ENCODE peak calls at places on chromosomes 2 and 18, in ten cellular contexts. One of them, this sample, is unnamed.

GRCh38 chr2:74577448-74577847 is 22.9 kb downstream of the DOK1 start:
- DNase-seq in stomach: no peak
- DNase-seq in foreskin keratinocyte: no peak
- DNase-seq in MV-4-11: peak
- DNase-seq in heart right ventricle: no peak
- DNase-seq in SK-N-SH: no peak
- DNase-seq in left cardiac atrium: peak
- DNase-seq in GM23248: peak
- DNase-seq in activated CD4-positive, CD25-positive, alpha-beta regulatory T cell treated with anti-CD3 and anti-CD28 coated beads, Interleukin-2, amount 50 U/mL, for 16 hours: no peak
- DNase-seq in fibroblast of lung: no peak
- DNase-seq in this sample: no peak

GRCh38 chr2:214103199-214104001 is 307.5 kb upstream of the VWC2L start:
- DNase-seq in GM23248: no peak
- DNase-seq in stomach: no peak
- DNase-seq in foreskin keratinocyte: peak
- DNase-seq in SK-N-SH: no peak
- DNase-seq in activated CD4-positive, CD25-positive, alpha-beta regulatory T cell treated with anti-CD3 and anti-CD28 coated beads, Interleukin-2, amount 50 U/mL, for 16 hours: no peak
- DNase-seq in heart right ventricle: no peak
- DNase-seq in MV-4-11: no peak
- DNase-seq in fibroblast of lung: peak
- DNase-seq in left cardiac atrium: no peak
- DNase-seq in this sample: no peak

GRCh38 chr2:190950566-190950991 is 63.4 kb downstream of the STAT1 start:
- DNase-seq in SK-N-SH: no peak
- DNase-seq in GM23248: no peak
- DNase-seq in foreskin keratinocyte: no peak
- DNase-seq in fibroblast of lung: no peak
- DNase-seq in activated CD4-positive, CD25-positive, alpha-beta regulatory T cell treated with anti-CD3 and anti-CD28 coated beads, Interleukin-2, amount 50 U/mL, for 16 hours: no peak
- DNase-seq in stomach: no peak
- DNase-seq in left cardiac atrium: no peak
- DNase-seq in MV-4-11: no peak
- DNase-seq in heart right ventricle: no peak
- DNase-seq in this sample: no peak

GRCh38 chr18:21191596-21192307 is 50.3 kb upstream of the GREB1L start:
- DNase-seq in activated CD4-positive, CD25-positive, alpha-beta regulatory T cell treated with anti-CD3 and anti-CD28 coated beads, Interleukin-2, amount 50 U/mL, for 16 hours: no peak
- DNase-seq in stomach: peak
- DNase-seq in fibroblast of lung: peak
- DNase-seq in heart right ventricle: peak
- DNase-seq in foreskin keratinocyte: peak
- DNase-seq in MV-4-11: peak
- DNase-seq in left cardiac atrium: peak
- DNase-seq in GM23248: peak
- DNase-seq in SK-N-SH: peak
- DNase-seq in this sample: no peak

GRCh38 chr18:48136544-48137353 is 206.3 kb upstream of the SMAD2 start:
- DNase-seq in activated CD4-positive, CD25-positive, alpha-beta regulatory T cell treated with anti-CD3 and anti-CD28 coated beads, Interleukin-2, amount 50 U/mL, for 16 hours: no peak
- DNase-seq in SK-N-SH: peak
- DNase-seq in GM23248: peak
- DNase-seq in left cardiac atrium: no peak
- DNase-seq in heart right ventricle: no peak
- DNase-seq in MV-4-11: no peak
- DNase-seq in fibroblast of lung: no peak
- DNase-seq in stomach: peak
- DNase-seq in foreskin keratinocyte: no peak
- DNase-seq in this sample: no peak

GRCh38 chr2:70712916-70713315 is 55.1 kb downstream of the ADD2 start:
- DNase-seq in SK-N-SH: no peak
- DNase-seq in stomach: no peak
- DNase-seq in left cardiac atrium: no peak
- DNase-seq in heart right ventricle: no peak
- DNase-seq in GM23248: no peak
- DNase-seq in MV-4-11: no peak
- DNase-seq in fibroblast of lung: no peak
- DNase-seq in activated CD4-positive, CD25-positive, alpha-beta regulatory T cell treated with anti-CD3 and anti-CD28 coated beads, Interleukin-2, amount 50 U/mL, for 16 hours: no peak
- DNase-seq in foreskin keratinocyte: no peak
- DNase-seq in this sample: no peak

GRCh38 chr2:127053731-127054603 is 53.0 kb downstream of the BIN1 start:
- DNase-seq in left cardiac atrium: peak
- DNase-seq in activated CD4-positive, CD25-positive, alpha-beta regulatory T cell treated with anti-CD3 and anti-CD28 coated beads, Interleukin-2, amount 50 U/mL, for 16 hours: no peak
- DNase-seq in stomach: peak
- DNase-seq in GM23248: no peak
- DNase-seq in MV-4-11: no peak
- DNase-seq in foreskin keratinocyte: no peak
- DNase-seq in heart right ventricle: peak
- DNase-seq in fibroblast of lung: no peak
- DNase-seq in SK-N-SH: peak
- DNase-seq in this sample: peak

GRCh38 chr2:167972746-167973145 is 274.6 kb downstream of the STK39 start:
- DNase-seq in stomach: no peak
- DNase-seq in MV-4-11: no peak
- DNase-seq in foreskin keratinocyte: no peak
- DNase-seq in SK-N-SH: no peak
- DNase-seq in heart right ventricle: no peak
- DNase-seq in GM23248: no peak
- DNase-seq in activated CD4-positive, CD25-positive, alpha-beta regulatory T cell treated with anti-CD3 and anti-CD28 coated beads, Interleukin-2, amount 50 U/mL, for 16 hours: no peak
- DNase-seq in fibroblast of lung: no peak
- DNase-seq in left cardiac atrium: no peak
- DNase-seq in this sample: no peak

GRCh38 chr2:219109468-219109867 is 48.7 kb upstream of the IHH start:
- DNase-seq in left cardiac atrium: no peak
- DNase-seq in MV-4-11: peak
- DNase-seq in GM23248: no peak
- DNase-seq in SK-N-SH: no peak
- DNase-seq in foreskin keratinocyte: no peak
- DNase-seq in heart right ventricle: no peak
- DNase-seq in activated CD4-positive, CD25-positive, alpha-beta regulatory T cell treated with anti-CD3 and anti-CD28 coated beads, Interleukin-2, amount 50 U/mL, for 16 hours: no peak
- DNase-seq in fibroblast of lung: no peak
- DNase-seq in stomach: peak
- DNase-seq in this sample: no peak

GRCh38 chr2:9275399-9275798 is 68.8 kb downstream of the ASAP2 start:
- DNase-seq in GM23248: no peak
- DNase-seq in heart right ventricle: no peak
- DNase-seq in SK-N-SH: no peak
- DNase-seq in stomach: no peak
- DNase-seq in activated CD4-positive, CD25-positive, alpha-beta regulatory T cell treated with anti-CD3 and anti-CD28 coated beads, Interleukin-2, amount 50 U/mL, for 16 hours: no peak
- DNase-seq in left cardiac atrium: no peak
- DNase-seq in fibroblast of lung: no peak
- DNase-seq in foreskin keratinocyte: no peak
- DNase-seq in MV-4-11: no peak
- DNase-seq in this sample: no peak

GRCh38 chr2:65681503-65681902 is 249.1 kb upstream of the SPRED2 start:
- DNase-seq in fibroblast of lung: no peak
- DNase-seq in stomach: no peak
- DNase-seq in left cardiac atrium: no peak
- DNase-seq in activated CD4-positive, CD25-positive, alpha-beta regulatory T cell treated with anti-CD3 and anti-CD28 coated beads, Interleukin-2, amount 50 U/mL, for 16 hours: no peak
- DNase-seq in GM23248: no peak
- DNase-seq in MV-4-11: no peak
- DNase-seq in heart right ventricle: no peak
- DNase-seq in SK-N-SH: no peak
- DNase-seq in foreskin keratinocyte: no peak
- DNase-seq in this sample: no peak

GRCh38 chr2:138276367-138276766 is 225.2 kb upstream of the SPOPL start:
- DNase-seq in heart right ventricle: no peak
- DNase-seq in activated CD4-positive, CD25-positive, alpha-beta regulatory T cell treated with anti-CD3 and anti-CD28 coated beads, Interleukin-2, amount 50 U/mL, for 16 hours: no peak
- DNase-seq in SK-N-SH: no peak
- DNase-seq in stomach: no peak
- DNase-seq in left cardiac atrium: no peak
- DNase-seq in MV-4-11: no peak
- DNase-seq in fibroblast of lung: peak
- DNase-seq in foreskin keratinocyte: no peak
- DNase-seq in GM23248: peak
- DNase-seq in this sample: no peak

GRCh38 chr2:157339965-157340655 is 14.5 kb upstream of the ERMN start:
- DNase-seq in MV-4-11: no peak
- DNase-seq in activated CD4-positive, CD25-positive, alpha-beta regulatory T cell treated with anti-CD3 and anti-CD28 coated beads, Interleukin-2, amount 50 U/mL, for 16 hours: no peak
- DNase-seq in GM23248: peak
- DNase-seq in heart right ventricle: no peak
- DNase-seq in stomach: no peak
- DNase-seq in foreskin keratinocyte: no peak
- DNase-seq in fibroblast of lung: peak
- DNase-seq in left cardiac atrium: no peak
- DNase-seq in SK-N-SH: no peak
- DNase-seq in this sample: no peak